ENCODE peak calls at places on chromosomes 3 and 15, in six cellular contexts. S is SK-N-SH, F is HCT116, I is K562, J is H1, T is HepG2. W is an unnamed sample.

GRCh38 chr3:106185949-106186348 is 317.1 kb upstream of the CBLB start:
- DNase-seq in S (no peak), F (no peak), I (no peak), J (no peak), T (no peak), W (no peak)

GRCh38 chr15:66387176-66388056 is 704 bp downstream of the MAP2K1 start:
- DNase-seq in S (peak), F (no peak), I (peak), J (peak), T (peak), W (peak)

GRCh38 chr3:98798820-98799219 is 35.7 kb downstream of the ST3GAL6 start:
- DNase-seq in S (no peak), F (no peak), I (no peak), J (no peak), T (no peak), W (no peak)

GRCh38 chr3:126556637-126557414 is 1.9 kb downstream of the C3orf22 start:
- DNase-seq in S (no peak), F (no peak), I (no peak), J (peak), T (no peak), W (no peak)

GRCh38 chr3:82002993-82003642 is 241.7 kb upstream of the GBE1 start:
- DNase-seq in S (no peak), F (no peak), I (no peak), J (no peak), T (no peak), W (no peak)

GRCh38 chr15:74854453-74854852 is 11.5 kb upstream of the ULK3 start:
- DNase-seq in S (no peak), F (no peak), I (no peak), J (no peak), T (no peak), W (no peak)

GRCh38 chr3:101862453-101863165 is 13.3 kb downstream of the NFKBIZ start:
- DNase-seq in S (no peak), F (no peak), I (no peak), J (no peak), T (no peak), W (no peak)

GRCh38 chr3:168801792-168802191 is 706.1 kb upstream of the GOLIM4 start:
- DNase-seq in S (no peak), F (no peak), I (no peak), J (no peak), T (no peak), W (no peak)

GRCh38 chr15:27353837-27354236 is 382.9 kb downstream of the GABRG3 start:
- DNase-seq in S (no peak), F (no peak), I (no peak), J (no peak), T (no peak), W (no peak)

GRCh38 chr3:32423956-32424558 is 32.4 kb downstream of the CMTM7 start:
- DNase-seq in S (no peak), F (no peak), I (no peak), J (peak), T (no peak), W (no peak)

GRCh38 chr3:10189557-10190374 is 25.0 kb downstream of the IRAK2 start:
- DNase-seq in S (peak), F (no peak), I (no peak), J (no peak), T (no peak), W (no peak)

GRCh38 chr3:194985031-194985578 is 285.9 kb downstream of the XXYLT1 start:
- DNase-seq in S (no peak), F (peak), I (peak), J (peak), T (peak), W (peak)
- TF ChIP-seq JUND in S (no peak), F (no peak), I (no peak), J (peak), T (no peak), W (no peak)

GRCh38 chr3:16406175-16406574 is 107.3 kb downstream of the RFTN1 start:
- DNase-seq in S (no peak), F (no peak), I (no peak), J (no peak), T (no peak), W (no peak)
- TF ChIP-seq JUND in S (no peak), F (no peak), I (no peak), J (no peak), T (no peak), W (no peak)

GRCh38 chr15:63396546-63396939 is 14.9 kb upstream of the CA12 start:
- DNase-seq in S (no peak), F (no peak), I (peak), J (no peak), T (no peak), W (no peak)
- TF ChIP-seq JUND in S (no peak), F (no peak), I (peak), J (no peak), T (no peak), W (no peak)

GRCh38 chr15:56964182-56964581 is 45.7 kb downstream of the TCF12 start:
- DNase-seq in S (no peak), F (no peak), I (no peak), J (no peak), T (no peak), W (no peak)
- TF ChIP-seq JUND in S (no peak), F (no peak), I (no peak), J (no peak), T (no peak), W (no peak)

GRCh38 chr3:184688872-184689271 is 23.0 kb downstream of the MAGEF1 start:
- DNase-seq in S (peak), F (no peak), I (no peak), J (no peak), T (no peak), W (no peak)

GRCh38 chr3:184685055-184685454 is 26.8 kb downstream of the MAGEF1 start:
- DNase-seq in S (peak), F (no peak), I (no peak), J (no peak), T (no peak), W (no peak)

GRCh38 chr3:184685646-184686045 is 26.2 kb downstream of the MAGEF1 start:
- DNase-seq in S (peak), F (no peak), I (no peak), J (no peak), T (no peak), W (no peak)

GRCh38 chr3:184688251-184688851 is 23.5 kb downstream of the MAGEF1 start:
- DNase-seq in S (peak), F (no peak), I (no peak), J (no peak), T (no peak), W (peak)

DNA sequence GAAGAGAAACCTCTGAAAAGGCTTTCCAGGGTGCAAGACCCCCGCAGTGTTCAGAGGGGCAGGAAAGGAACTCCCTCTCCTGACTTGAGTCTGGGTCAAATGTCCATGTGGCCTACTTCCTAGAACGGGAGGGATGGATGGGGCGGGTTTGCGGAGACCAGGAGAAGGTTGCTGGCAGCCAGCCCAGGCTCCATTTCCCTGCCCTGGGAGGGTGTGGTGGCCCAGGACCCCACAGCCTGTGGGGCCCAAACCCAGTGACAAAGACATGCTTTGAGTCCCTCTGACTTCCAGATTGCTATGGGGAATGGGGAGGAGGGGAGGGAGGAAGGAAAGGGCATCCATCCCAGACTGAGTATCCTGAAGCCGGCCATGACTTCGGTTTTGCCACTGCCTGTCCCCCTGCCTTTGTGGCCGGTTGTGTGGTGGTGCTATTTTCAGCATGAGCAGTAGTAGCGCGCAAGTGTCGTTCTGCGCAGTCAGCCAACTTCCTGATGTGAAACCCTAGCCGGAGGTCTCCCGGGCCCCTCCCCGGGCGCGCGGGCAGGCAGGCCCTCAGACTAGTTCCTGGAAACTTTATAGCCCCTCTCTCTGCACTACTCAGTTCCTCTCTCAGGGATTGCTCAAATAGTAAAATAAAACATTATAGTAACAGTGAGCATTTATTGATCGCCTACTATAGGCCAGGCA is 24.4 kb downstream of the MAGEF1 start:
- DNase-seq in S (peak), F (no peak), I (no peak), J (no peak), T (no peak), W (no peak)
- TF ChIP-seq JUND in S (no peak), F (no peak), I (no peak), J (no peak), T (no peak), W (no peak)

GRCh38 chr3:77682162-77682561 is 642.3 kb downstream of the ROBO2 start:
- DNase-seq in S (no peak), F (no peak), I (no peak), J (no peak), T (no peak), W (no peak)
- TF ChIP-seq JUND in S (no peak), F (no peak), I (no peak), J (no peak), T (no peak), W (no peak)